ENCODE peak calls at places on chromosome 6, in eight cellular contexts. One of them, this sample, is unnamed.

GRCh38 chr6:44735631-44735963 is 348.1 kb downstream of the CDC5L start:
- DNase-seq in BE2C: no peak
- DNase-seq in heart right ventricle: no peak
- DNase-seq in adrenal gland: peak; percentile 9
- DNase-seq in fibroblast of lung: no peak
- DNase-seq in kidney: no peak
- DNase-seq in lower lobe of right lung: no peak
- DNase-seq in spleen: no peak
- DNase-seq in this sample: peak; percentile 44

GRCh38 chr6:119079288-119079809 is 885 bp upstream of the FAM184A start:
- DNase-seq in fibroblast of lung: peak; percentile 68
- DNase-seq in spleen: no peak
- DNase-seq in BE2C: no peak
- DNase-seq in lower lobe of right lung: no peak
- DNase-seq in adrenal gland: peak; percentile 33
- DNase-seq in heart right ventricle: no peak
- DNase-seq in kidney: no peak
- DNase-seq in this sample: peak; percentile 62

GRCh38 chr6:13044390-13044789 is 283.9 kb downstream of the TBC1D7 start:
- DNase-seq in heart right ventricle: no peak
- DNase-seq in adrenal gland: no peak
- DNase-seq in spleen: no peak
- DNase-seq in lower lobe of right lung: no peak
- DNase-seq in fibroblast of lung: no peak
- DNase-seq in BE2C: peak; percentile 41
- DNase-seq in kidney: no peak
- DNase-seq in this sample: peak; percentile 35

GRCh38 chr6:109094351-109095035 is at the start of gene SESN1:
- DNase-seq in spleen: peak; percentile 98
- DNase-seq in BE2C: peak; percentile 99
- DNase-seq in lower lobe of right lung: peak; percentile 95
- DNase-seq in fibroblast of lung: peak; percentile 91
- DNase-seq in heart right ventricle: peak; percentile 94
- DNase-seq in adrenal gland: peak; percentile 94
- DNase-seq in kidney: peak; percentile 97
- DNase-seq in this sample: peak; percentile 95

GRCh38 chr6:144310761-144311160 is 25.6 kb downstream of the UTRN start:
- DNase-seq in heart right ventricle: no peak
- DNase-seq in kidney: no peak
- DNase-seq in lower lobe of right lung: no peak
- DNase-seq in fibroblast of lung: no peak
- DNase-seq in BE2C: no peak
- DNase-seq in adrenal gland: no peak
- DNase-seq in spleen: no peak
- DNase-seq in this sample: no peak

GRCh38 chr6:138692978-138693909 is 80.3 kb upstream of the CCDC28A start:
- DNase-seq in kidney: peak; percentile 92
- DNase-seq in BE2C: peak; percentile 29
- DNase-seq in heart right ventricle: peak; percentile 47
- DNase-seq in adrenal gland: peak; percentile 62
- DNase-seq in lower lobe of right lung: peak; percentile 83
- DNase-seq in spleen: peak; percentile 91
- DNase-seq in fibroblast of lung: peak; percentile 66
- DNase-seq in this sample: peak; percentile 74

GRCh38 chr6:158793432-158793831 is 25.7 kb downstream of the EZR start:
- DNase-seq in BE2C: no peak
- DNase-seq in fibroblast of lung: peak; percentile 69
- DNase-seq in adrenal gland: no peak
- DNase-seq in heart right ventricle: no peak
- DNase-seq in kidney: no peak
- DNase-seq in spleen: no peak
- DNase-seq in lower lobe of right lung: no peak
- DNase-seq in this sample: peak; percentile 67

GRCh38 chr6:10719386-10720228 is 3.3 kb upstream of the TMEM14C start:
- DNase-seq in fibroblast of lung: peak; percentile 25
- DNase-seq in lower lobe of right lung: no peak
- DNase-seq in adrenal gland: no peak
- DNase-seq in spleen: no peak
- DNase-seq in BE2C: peak; percentile 15
- DNase-seq in heart right ventricle: peak; percentile 56
- DNase-seq in kidney: peak; percentile 74
- DNase-seq in this sample: peak; percentile 25

GRCh38 chr6:20400476-20401402 is 940 bp upstream of the E2F3 start:
- DNase-seq in lower lobe of right lung: peak; percentile 79
- DNase-seq in fibroblast of lung: peak; percentile 44
- DNase-seq in kidney: peak; percentile 84
- DNase-seq in spleen: peak; percentile 82
- DNase-seq in BE2C: peak; percentile 75
- DNase-seq in heart right ventricle: peak; percentile 14
- DNase-seq in adrenal gland: peak; percentile 33
- DNase-seq in this sample: peak; percentile 81

GRCh38 chr6:106858653-106859092 is 115.9 kb downstream of the CD24 start:
- DNase-seq in lower lobe of right lung: no peak
- DNase-seq in spleen: no peak
- DNase-seq in kidney: no peak
- DNase-seq in fibroblast of lung: peak; percentile 10
- DNase-seq in heart right ventricle: no peak
- DNase-seq in adrenal gland: peak; percentile 6
- DNase-seq in BE2C: no peak
- DNase-seq in this sample: no peak

GRCh38 chr6:15026832-15027231 is 219.0 kb upstream of the JARID2 start:
- DNase-seq in fibroblast of lung: peak; percentile 37
- DNase-seq in BE2C: no peak
- DNase-seq in adrenal gland: no peak
- DNase-seq in kidney: no peak
- DNase-seq in heart right ventricle: peak; percentile 8
- DNase-seq in spleen: no peak
- DNase-seq in lower lobe of right lung: no peak
- DNase-seq in this sample: peak; percentile 39

GRCh38 chr6:36358235-36358915 is 21.7 kb upstream of the BNIP5 start:
- DNase-seq in adrenal gland: no peak
- DNase-seq in BE2C: no peak
- DNase-seq in kidney: peak; percentile 26
- DNase-seq in lower lobe of right lung: no peak
- DNase-seq in heart right ventricle: no peak
- DNase-seq in fibroblast of lung: no peak
- DNase-seq in spleen: no peak
- DNase-seq in this sample: peak; percentile 94

GRCh38 chr6:110430236-110430635 is 14.9 kb upstream of the DDO start:
- DNase-seq in fibroblast of lung: no peak
- DNase-seq in kidney: no peak
- DNase-seq in BE2C: no peak
- DNase-seq in spleen: no peak
- DNase-seq in heart right ventricle: no peak
- DNase-seq in lower lobe of right lung: no peak
- DNase-seq in adrenal gland: no peak
- DNase-seq in this sample: no peak

GRCh38 chr6:11172501-11173337 is 59.7 kb downstream of the NEDD9 start:
- DNase-seq in BE2C: peak; percentile 66
- DNase-seq in adrenal gland: peak; percentile 73
- DNase-seq in heart right ventricle: peak; percentile 73
- DNase-seq in kidney: no peak
- DNase-seq in lower lobe of right lung: peak; percentile 75
- DNase-seq in spleen: peak; percentile 91
- DNase-seq in fibroblast of lung: peak; percentile 47
- DNase-seq in this sample: peak; percentile 70

GRCh38 chr6:139577991-139578604 is 203.7 kb upstream of the CITED2 start:
- DNase-seq in lower lobe of right lung: no peak
- DNase-seq in kidney: no peak
- DNase-seq in spleen: no peak
- DNase-seq in BE2C: no peak
- DNase-seq in adrenal gland: no peak
- DNase-seq in fibroblast of lung: peak; percentile 92
- DNase-seq in heart right ventricle: no peak
- DNase-seq in this sample: no peak

GRCh38 chr6:46653439-46653942 is 716 bp downstream of the SLC25A27 start:
- DNase-seq in heart right ventricle: no peak
- DNase-seq in fibroblast of lung: no peak
- DNase-seq in BE2C: no peak
- DNase-seq in kidney: no peak
- DNase-seq in lower lobe of right lung: no peak
- DNase-seq in adrenal gland: no peak
- DNase-seq in spleen: no peak
- DNase-seq in this sample: no peak

GRCh38 chr6:3843379-3844096 is 5.6 kb upstream of the FAM50B start:
- DNase-seq in spleen: no peak
- DNase-seq in heart right ventricle: no peak
- DNase-seq in lower lobe of right lung: no peak
- DNase-seq in BE2C: no peak
- DNase-seq in kidney: no peak
- DNase-seq in fibroblast of lung: peak; percentile 21
- DNase-seq in adrenal gland: no peak
- DNase-seq in this sample: no peak

GRCh38 chr6:160207618-160208017 is 51.0 kb downstream of the SLC22A2 start:
- DNase-seq in spleen: no peak
- DNase-seq in adrenal gland: no peak
- DNase-seq in heart right ventricle: no peak
- DNase-seq in kidney: no peak
- DNase-seq in lower lobe of right lung: no peak
- DNase-seq in BE2C: no peak
- DNase-seq in fibroblast of lung: no peak
- DNase-seq in this sample: no peak

GRCh38 chr6:111772274-111772780 is 100.9 kb downstream of the FYN start:
- DNase-seq in lower lobe of right lung: no peak
- DNase-seq in heart right ventricle: no peak
- DNase-seq in kidney: no peak
- DNase-seq in spleen: no peak
- DNase-seq in BE2C: no peak
- DNase-seq in fibroblast of lung: no peak
- DNase-seq in adrenal gland: no peak
- DNase-seq in this sample: no peak
- H3K4me1 ChIP-seq in lower lobe of right lung: peaks cover 31% of the 10 kb centered on the region
- H3K4me1 ChIP-seq in heart right ventricle: peaks cover 10% of the 10 kb centered on the region
- H3K4me1 ChIP-seq in kidney: no peaks in the 10 kb centered on the region
- H3K4me1 ChIP-seq in spleen: peaks cover 54% of the 10 kb centered on the region
- H3K4me1 ChIP-seq in BE2C: peaks cover 18% of the 10 kb centered on the region
- H3K4me1 ChIP-seq in fibroblast of lung: no peaks in the 10 kb centered on the region
- H3K4me1 ChIP-seq in adrenal gland: no peaks in the 10 kb centered on the region
- H3K4me1 ChIP-seq in this sample: no peaks in the 10 kb centered on the region

DNA sequence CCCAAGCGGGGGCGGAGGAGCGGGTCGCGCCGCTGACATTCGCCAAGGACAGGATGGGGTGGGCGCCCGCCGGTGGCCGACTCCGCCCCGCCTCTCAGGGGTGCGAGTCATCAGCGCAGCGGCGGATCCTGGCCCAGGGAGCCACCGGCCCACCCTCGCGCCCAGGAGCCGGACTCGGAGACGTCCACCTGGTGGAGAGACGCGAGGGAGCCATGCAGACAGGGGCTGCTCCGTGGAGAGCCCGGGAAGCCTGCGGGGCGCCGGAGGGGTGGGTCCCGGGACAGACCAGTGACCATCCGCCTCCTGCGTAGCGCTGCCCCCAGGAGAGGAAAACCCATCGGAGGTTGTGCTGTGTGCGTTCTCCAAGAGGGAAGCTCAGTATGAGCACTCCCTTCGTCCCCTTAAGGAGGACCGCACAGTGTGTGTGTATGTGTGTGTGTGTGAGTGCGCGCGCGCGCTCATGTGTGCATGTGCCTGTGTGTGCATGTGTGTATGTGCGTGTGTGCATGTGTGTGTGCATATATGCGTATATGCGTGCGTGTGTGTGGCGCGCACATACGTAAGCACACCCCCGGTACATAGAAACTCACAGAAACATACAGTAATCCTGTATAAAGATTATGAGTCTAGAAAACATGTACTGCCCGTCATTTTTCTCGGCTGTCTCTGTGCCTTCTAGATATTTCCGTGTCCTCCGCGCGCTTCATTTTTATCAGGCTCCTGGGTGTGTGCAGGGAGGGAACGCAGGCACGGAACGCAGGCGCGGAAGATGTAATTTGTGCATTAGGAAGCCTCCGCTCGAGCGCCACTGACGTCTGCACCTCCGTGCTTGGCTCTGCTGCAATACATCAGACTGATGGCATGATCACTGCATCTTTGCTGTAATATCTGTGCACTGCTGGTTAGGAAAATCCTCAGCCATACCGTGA is 158.9 kb downstream of the TBXT start:
- DNase-seq in spleen: no peak
- DNase-seq in BE2C: peak; percentile 65
- DNase-seq in lower lobe of right lung: no peak
- DNase-seq in kidney: no peak
- DNase-seq in adrenal gland: peak; percentile 78
- DNase-seq in heart right ventricle: peak; percentile 30
- DNase-seq in fibroblast of lung: peak; percentile 77
- DNase-seq in this sample: peak; percentile 50
- TF ChIP-seq CTCF in spleen: no peak
- TF ChIP-seq CTCF in BE2C: peak; percentile 17
- TF ChIP-seq CTCF in lower lobe of right lung: no peak
- TF ChIP-seq CTCF in kidney: no peak
- TF ChIP-seq CTCF in adrenal gland: peak; percentile 29
- TF ChIP-seq CTCF in heart right ventricle: no peak
- TF ChIP-seq CTCF in fibroblast of lung: no peak
- TF ChIP-seq CTCF in this sample: peak; percentile 25

GRCh38 chr6:87903299-87903698 is 144.3 kb upstream of the SPACA1 start:
- DNase-seq in BE2C: no peak
- DNase-seq in spleen: no peak
- DNase-seq in lower lobe of right lung: no peak
- DNase-seq in adrenal gland: no peak
- DNase-seq in heart right ventricle: no peak
- DNase-seq in kidney: no peak
- DNase-seq in fibroblast of lung: no peak
- DNase-seq in this sample: no peak

GRCh38 chr6:87905101-87905517 is 142.5 kb upstream of the SPACA1 start:
- DNase-seq in adrenal gland: no peak
- DNase-seq in kidney: no peak
- DNase-seq in fibroblast of lung: no peak
- DNase-seq in spleen: no peak
- DNase-seq in lower lobe of right lung: no peak
- DNase-seq in BE2C: no peak
- DNase-seq in heart right ventricle: no peak
- DNase-seq in this sample: no peak

GRCh38 chr6:87901613-87902012 is 146.0 kb upstream of the SPACA1 start:
- DNase-seq in BE2C: no peak
- DNase-seq in lower lobe of right lung: no peak
- DNase-seq in fibroblast of lung: no peak
- DNase-seq in heart right ventricle: no peak
- DNase-seq in adrenal gland: no peak
- DNase-seq in spleen: no peak
- DNase-seq in kidney: no peak
- DNase-seq in this sample: no peak

GRCh38 chr6:87902383-87902782 is 145.3 kb upstream of the SPACA1 start:
- DNase-seq in kidney: no peak
- DNase-seq in BE2C: no peak
- DNase-seq in heart right ventricle: no peak
- DNase-seq in spleen: no peak
- DNase-seq in adrenal gland: no peak
- DNase-seq in lower lobe of right lung: no peak
- DNase-seq in fibroblast of lung: no peak
- DNase-seq in this sample: no peak

GRCh38 chr6:87904041-87904440 is 143.6 kb upstream of the SPACA1 start:
- DNase-seq in spleen: no peak
- DNase-seq in fibroblast of lung: no peak
- DNase-seq in lower lobe of right lung: no peak
- DNase-seq in kidney: no peak
- DNase-seq in adrenal gland: no peak
- DNase-seq in heart right ventricle: no peak
- DNase-seq in BE2C: no peak
- DNase-seq in this sample: no peak
- H3K4me3 ChIP-seq in spleen: no peak overlapping the region
- H3K4me3 ChIP-seq in fibroblast of lung: no peak overlapping the region
- H3K4me3 ChIP-seq in lower lobe of right lung: no peak overlapping the region
- H3K4me3 ChIP-seq in kidney: no peak overlapping the region
- H3K4me3 ChIP-seq in adrenal gland: no peak overlapping the region
- H3K4me3 ChIP-seq in heart right ventricle: no peak overlapping the region
- H3K4me3 ChIP-seq in BE2C: no peak overlapping the region
- H3K4me3 ChIP-seq in this sample: no peak overlapping the region

GRCh38 chr6:101116337-101116736 is 235.2 kb upstream of the ASCC3 start:
- DNase-seq in heart right ventricle: no peak
- DNase-seq in lower lobe of right lung: no peak
- DNase-seq in kidney: no peak
- DNase-seq in fibroblast of lung: no peak
- DNase-seq in adrenal gland: no peak
- DNase-seq in spleen: no peak
- DNase-seq in BE2C: no peak
- DNase-seq in this sample: no peak
- H3K4me1 ChIP-seq in heart right ventricle: no peaks in the 10 kb centered on the region
- H3K4me1 ChIP-seq in lower lobe of right lung: no peaks in the 10 kb centered on the region
- H3K4me1 ChIP-seq in kidney: no peaks in the 10 kb centered on the region
- H3K4me1 ChIP-seq in fibroblast of lung: no peaks in the 10 kb centered on the region
- H3K4me1 ChIP-seq in adrenal gland: no peaks in the 10 kb centered on the region
- H3K4me1 ChIP-seq in spleen: no peaks in the 10 kb centered on the region
- H3K4me1 ChIP-seq in BE2C: no peaks in the 10 kb centered on the region
- H3K4me1 ChIP-seq in this sample: no peaks in the 10 kb centered on the region

This sample was measured in cardiac muscle cell.